ENCODE peak calls at places on chromosomes 7 and 10, in eight cellular contexts. One of them, this sample, is unnamed.

GRCh38 chr7:44565097-44565794 is 8.5 kb downstream of the DDX56 start:
- DNase-seq in smooth muscle cell of the brain vasculature: no peak
- DNase-seq in activated CD4-positive, alpha-beta T cell treated with anti-CD3 and anti-CD28 coated beads, Interleukin-2, amount 10 ng/mL, durations not matched to agents 7 days and 5 days: peak
- DNase-seq in amygdala: peak
- DNase-seq in adipocyte: peak
- DNase-seq in PC-3: peak
- DNase-seq in stimulated activated CD8-positive, alpha-beta memory T cell treated with anti-CD3 and anti-CD28 coated beads, Interleukin-12 subunit alpha, Interleukin-12 subunit beta, amount 100 ng/mL, for 4 hours: peak
- DNase-seq in IMR-90: peak
- DNase-seq in this sample: peak

GRCh38 chr10:131980757-131981428 is 830 bp downstream of the BNIP3 start:
- DNase-seq in amygdala: no peak
- DNase-seq in activated CD4-positive, alpha-beta T cell treated with anti-CD3 and anti-CD28 coated beads, Interleukin-2, amount 10 ng/mL, durations not matched to agents 7 days and 5 days: no peak
- DNase-seq in adipocyte: peak
- DNase-seq in smooth muscle cell of the brain vasculature: no peak
- DNase-seq in PC-3: no peak
- DNase-seq in stimulated activated CD8-positive, alpha-beta memory T cell treated with anti-CD3 and anti-CD28 coated beads, Interleukin-12 subunit alpha, Interleukin-12 subunit beta, amount 100 ng/mL, for 4 hours: no peak
- DNase-seq in IMR-90: no peak
- DNase-seq in this sample: no peak

GRCh38 chr10:80136134-80136571 is 3.6 kb downstream of the PLAC9 start:
- DNase-seq in amygdala: no peak
- DNase-seq in smooth muscle cell of the brain vasculature: peak
- DNase-seq in IMR-90: peak
- DNase-seq in adipocyte: peak
- DNase-seq in PC-3: peak
- DNase-seq in stimulated activated CD8-positive, alpha-beta memory T cell treated with anti-CD3 and anti-CD28 coated beads, Interleukin-12 subunit alpha, Interleukin-12 subunit beta, amount 100 ng/mL, for 4 hours: no peak
- DNase-seq in activated CD4-positive, alpha-beta T cell treated with anti-CD3 and anti-CD28 coated beads, Interleukin-2, amount 10 ng/mL, durations not matched to agents 7 days and 5 days: no peak
- DNase-seq in this sample: peak

GRCh38 chr10:7544203-7544602 is 122.6 kb downstream of the ITIH5 start:
- DNase-seq in PC-3: no peak
- DNase-seq in smooth muscle cell of the brain vasculature: no peak
- DNase-seq in activated CD4-positive, alpha-beta T cell treated with anti-CD3 and anti-CD28 coated beads, Interleukin-2, amount 10 ng/mL, durations not matched to agents 7 days and 5 days: no peak
- DNase-seq in stimulated activated CD8-positive, alpha-beta memory T cell treated with anti-CD3 and anti-CD28 coated beads, Interleukin-12 subunit alpha, Interleukin-12 subunit beta, amount 100 ng/mL, for 4 hours: no peak
- DNase-seq in amygdala: no peak
- DNase-seq in IMR-90: no peak
- DNase-seq in adipocyte: no peak
- DNase-seq in this sample: no peak

GRCh38 chr10:70890917-70891431 is 2.6 kb upstream of the PCBD1 start:
- DNase-seq in PC-3: no peak
- DNase-seq in amygdala: peak
- DNase-seq in smooth muscle cell of the brain vasculature: no peak
- DNase-seq in adipocyte: peak
- DNase-seq in stimulated activated CD8-positive, alpha-beta memory T cell treated with anti-CD3 and anti-CD28 coated beads, Interleukin-12 subunit alpha, Interleukin-12 subunit beta, amount 100 ng/mL, for 4 hours: no peak
- DNase-seq in activated CD4-positive, alpha-beta T cell treated with anti-CD3 and anti-CD28 coated beads, Interleukin-2, amount 10 ng/mL, durations not matched to agents 7 days and 5 days: no peak
- DNase-seq in IMR-90: no peak
- DNase-seq in this sample: no peak

GRCh38 chr7:88278881-88279280 is 27.8 kb downstream of the STEAP4 start:
- DNase-seq in smooth muscle cell of the brain vasculature: no peak
- DNase-seq in PC-3: no peak
- DNase-seq in adipocyte: peak
- DNase-seq in stimulated activated CD8-positive, alpha-beta memory T cell treated with anti-CD3 and anti-CD28 coated beads, Interleukin-12 subunit alpha, Interleukin-12 subunit beta, amount 100 ng/mL, for 4 hours: no peak
- DNase-seq in IMR-90: no peak
- DNase-seq in amygdala: no peak
- DNase-seq in activated CD4-positive, alpha-beta T cell treated with anti-CD3 and anti-CD28 coated beads, Interleukin-2, amount 10 ng/mL, durations not matched to agents 7 days and 5 days: no peak
- DNase-seq in this sample: peak

GRCh38 chr10:17836917-17837316 is 27.8 kb downstream of the MRC1 start:
- DNase-seq in activated CD4-positive, alpha-beta T cell treated with anti-CD3 and anti-CD28 coated beads, Interleukin-2, amount 10 ng/mL, durations not matched to agents 7 days and 5 days: no peak
- DNase-seq in smooth muscle cell of the brain vasculature: peak
- DNase-seq in PC-3: peak
- DNase-seq in adipocyte: peak
- DNase-seq in stimulated activated CD8-positive, alpha-beta memory T cell treated with anti-CD3 and anti-CD28 coated beads, Interleukin-12 subunit alpha, Interleukin-12 subunit beta, amount 100 ng/mL, for 4 hours: no peak
- DNase-seq in IMR-90: peak
- DNase-seq in amygdala: no peak
- DNase-seq in this sample: peak

GRCh38 chr7:20474244-20474643 is 141.2 kb upstream of the ABCB5 start:
- DNase-seq in stimulated activated CD8-positive, alpha-beta memory T cell treated with anti-CD3 and anti-CD28 coated beads, Interleukin-12 subunit alpha, Interleukin-12 subunit beta, amount 100 ng/mL, for 4 hours: no peak
- DNase-seq in amygdala: no peak
- DNase-seq in smooth muscle cell of the brain vasculature: no peak
- DNase-seq in adipocyte: no peak
- DNase-seq in activated CD4-positive, alpha-beta T cell treated with anti-CD3 and anti-CD28 coated beads, Interleukin-2, amount 10 ng/mL, durations not matched to agents 7 days and 5 days: no peak
- DNase-seq in PC-3: no peak
- DNase-seq in IMR-90: no peak
- DNase-seq in this sample: peak

GRCh38 chr10:79137826-79138225 is 69.1 kb downstream of the ZMIZ1 start:
- DNase-seq in stimulated activated CD8-positive, alpha-beta memory T cell treated with anti-CD3 and anti-CD28 coated beads, Interleukin-12 subunit alpha, Interleukin-12 subunit beta, amount 100 ng/mL, for 4 hours: no peak
- DNase-seq in PC-3: no peak
- DNase-seq in IMR-90: peak
- DNase-seq in amygdala: no peak
- DNase-seq in smooth muscle cell of the brain vasculature: no peak
- DNase-seq in adipocyte: no peak
- DNase-seq in activated CD4-positive, alpha-beta T cell treated with anti-CD3 and anti-CD28 coated beads, Interleukin-2, amount 10 ng/mL, durations not matched to agents 7 days and 5 days: peak
- DNase-seq in this sample: peak

GRCh38 chr10:89206402-89207180 is 526 bp downstream of the CH25H start:
- DNase-seq in adipocyte: peak
- DNase-seq in IMR-90: peak
- DNase-seq in stimulated activated CD8-positive, alpha-beta memory T cell treated with anti-CD3 and anti-CD28 coated beads, Interleukin-12 subunit alpha, Interleukin-12 subunit beta, amount 100 ng/mL, for 4 hours: no peak
- DNase-seq in smooth muscle cell of the brain vasculature: no peak
- DNase-seq in activated CD4-positive, alpha-beta T cell treated with anti-CD3 and anti-CD28 coated beads, Interleukin-2, amount 10 ng/mL, durations not matched to agents 7 days and 5 days: peak
- DNase-seq in PC-3: no peak
- DNase-seq in amygdala: no peak
- DNase-seq in this sample: no peak

GRCh38 chr10:132526676-132527075 is 10.9 kb upstream of the INPP5A start:
- DNase-seq in stimulated activated CD8-positive, alpha-beta memory T cell treated with anti-CD3 and anti-CD28 coated beads, Interleukin-12 subunit alpha, Interleukin-12 subunit beta, amount 100 ng/mL, for 4 hours: no peak
- DNase-seq in amygdala: no peak
- DNase-seq in activated CD4-positive, alpha-beta T cell treated with anti-CD3 and anti-CD28 coated beads, Interleukin-2, amount 10 ng/mL, durations not matched to agents 7 days and 5 days: no peak
- DNase-seq in adipocyte: peak
- DNase-seq in smooth muscle cell of the brain vasculature: no peak
- DNase-seq in PC-3: no peak
- DNase-seq in IMR-90: peak
- DNase-seq in this sample: no peak

GRCh38 chr10:71754562-71754961 is 18.8 kb downstream of the VSIR start:
- DNase-seq in adipocyte: no peak
- DNase-seq in amygdala: no peak
- DNase-seq in stimulated activated CD8-positive, alpha-beta memory T cell treated with anti-CD3 and anti-CD28 coated beads, Interleukin-12 subunit alpha, Interleukin-12 subunit beta, amount 100 ng/mL, for 4 hours: no peak
- DNase-seq in activated CD4-positive, alpha-beta T cell treated with anti-CD3 and anti-CD28 coated beads, Interleukin-2, amount 10 ng/mL, durations not matched to agents 7 days and 5 days: no peak
- DNase-seq in PC-3: no peak
- DNase-seq in smooth muscle cell of the brain vasculature: no peak
- DNase-seq in IMR-90: no peak
- DNase-seq in this sample: no peak

GRCh38 chr7:83751217-83751616 is 102.3 kb upstream of the SEMA3E start:
- DNase-seq in IMR-90: no peak
- DNase-seq in amygdala: no peak
- DNase-seq in activated CD4-positive, alpha-beta T cell treated with anti-CD3 and anti-CD28 coated beads, Interleukin-2, amount 10 ng/mL, durations not matched to agents 7 days and 5 days: no peak
- DNase-seq in adipocyte: peak
- DNase-seq in PC-3: peak
- DNase-seq in stimulated activated CD8-positive, alpha-beta memory T cell treated with anti-CD3 and anti-CD28 coated beads, Interleukin-12 subunit alpha, Interleukin-12 subunit beta, amount 100 ng/mL, for 4 hours: no peak
- DNase-seq in smooth muscle cell of the brain vasculature: peak
- DNase-seq in this sample: no peak

GRCh38 chr7:92002720-92003119 is 62.1 kb downstream of the AKAP9 start:
- DNase-seq in adipocyte: no peak
- DNase-seq in activated CD4-positive, alpha-beta T cell treated with anti-CD3 and anti-CD28 coated beads, Interleukin-2, amount 10 ng/mL, durations not matched to agents 7 days and 5 days: no peak
- DNase-seq in stimulated activated CD8-positive, alpha-beta memory T cell treated with anti-CD3 and anti-CD28 coated beads, Interleukin-12 subunit alpha, Interleukin-12 subunit beta, amount 100 ng/mL, for 4 hours: no peak
- DNase-seq in smooth muscle cell of the brain vasculature: no peak
- DNase-seq in amygdala: no peak
- DNase-seq in IMR-90: no peak
- DNase-seq in PC-3: no peak
- DNase-seq in this sample: no peak

GRCh38 chr7:12403287-12404181 is at the start of gene VWDE:
- DNase-seq in amygdala: no peak
- DNase-seq in IMR-90: no peak
- DNase-seq in stimulated activated CD8-positive, alpha-beta memory T cell treated with anti-CD3 and anti-CD28 coated beads, Interleukin-12 subunit alpha, Interleukin-12 subunit beta, amount 100 ng/mL, for 4 hours: peak
- DNase-seq in adipocyte: peak
- DNase-seq in activated CD4-positive, alpha-beta T cell treated with anti-CD3 and anti-CD28 coated beads, Interleukin-2, amount 10 ng/mL, durations not matched to agents 7 days and 5 days: peak
- DNase-seq in smooth muscle cell of the brain vasculature: no peak
- DNase-seq in PC-3: peak
- DNase-seq in this sample: peak

GRCh38 chr10:99682752-99683151 is 23.4 kb downstream of the ENTPD7 start:
- DNase-seq in activated CD4-positive, alpha-beta T cell treated with anti-CD3 and anti-CD28 coated beads, Interleukin-2, amount 10 ng/mL, durations not matched to agents 7 days and 5 days: no peak
- DNase-seq in IMR-90: no peak
- DNase-seq in adipocyte: no peak
- DNase-seq in amygdala: no peak
- DNase-seq in stimulated activated CD8-positive, alpha-beta memory T cell treated with anti-CD3 and anti-CD28 coated beads, Interleukin-12 subunit alpha, Interleukin-12 subunit beta, amount 100 ng/mL, for 4 hours: no peak
- DNase-seq in PC-3: peak
- DNase-seq in smooth muscle cell of the brain vasculature: no peak
- DNase-seq in this sample: peak

GRCh38 chr7:98993024-98993897 is 114.9 kb downstream of the TRRAP start:
- DNase-seq in smooth muscle cell of the brain vasculature: no peak
- DNase-seq in amygdala: no peak
- DNase-seq in IMR-90: no peak
- DNase-seq in stimulated activated CD8-positive, alpha-beta memory T cell treated with anti-CD3 and anti-CD28 coated beads, Interleukin-12 subunit alpha, Interleukin-12 subunit beta, amount 100 ng/mL, for 4 hours: no peak
- DNase-seq in PC-3: no peak
- DNase-seq in activated CD4-positive, alpha-beta T cell treated with anti-CD3 and anti-CD28 coated beads, Interleukin-2, amount 10 ng/mL, durations not matched to agents 7 days and 5 days: no peak
- DNase-seq in adipocyte: no peak
- DNase-seq in this sample: no peak

GRCh38 chr7:13778967-13779366 is 210.5 kb downstream of the ETV1 start:
- DNase-seq in amygdala: no peak
- DNase-seq in stimulated activated CD8-positive, alpha-beta memory T cell treated with anti-CD3 and anti-CD28 coated beads, Interleukin-12 subunit alpha, Interleukin-12 subunit beta, amount 100 ng/mL, for 4 hours: no peak
- DNase-seq in adipocyte: peak
- DNase-seq in activated CD4-positive, alpha-beta T cell treated with anti-CD3 and anti-CD28 coated beads, Interleukin-2, amount 10 ng/mL, durations not matched to agents 7 days and 5 days: no peak
- DNase-seq in PC-3: peak
- DNase-seq in IMR-90: peak
- DNase-seq in smooth muscle cell of the brain vasculature: no peak
- DNase-seq in this sample: peak

GRCh38 chr10:66782144-66782543 is 143.7 kb upstream of the LRRTM3 start:
- DNase-seq in amygdala: no peak
- DNase-seq in PC-3: no peak
- DNase-seq in adipocyte: no peak
- DNase-seq in activated CD4-positive, alpha-beta T cell treated with anti-CD3 and anti-CD28 coated beads, Interleukin-2, amount 10 ng/mL, durations not matched to agents 7 days and 5 days: no peak
- DNase-seq in stimulated activated CD8-positive, alpha-beta memory T cell treated with anti-CD3 and anti-CD28 coated beads, Interleukin-12 subunit alpha, Interleukin-12 subunit beta, amount 100 ng/mL, for 4 hours: no peak
- DNase-seq in smooth muscle cell of the brain vasculature: no peak
- DNase-seq in IMR-90: no peak
- DNase-seq in this sample: no peak

GRCh38 chr10:75342397-75342796 is 59.2 kb downstream of the ZNF503 start:
- DNase-seq in smooth muscle cell of the brain vasculature: no peak
- DNase-seq in adipocyte: no peak
- DNase-seq in activated CD4-positive, alpha-beta T cell treated with anti-CD3 and anti-CD28 coated beads, Interleukin-2, amount 10 ng/mL, durations not matched to agents 7 days and 5 days: no peak
- DNase-seq in PC-3: no peak
- DNase-seq in IMR-90: no peak
- DNase-seq in stimulated activated CD8-positive, alpha-beta memory T cell treated with anti-CD3 and anti-CD28 coated beads, Interleukin-12 subunit alpha, Interleukin-12 subunit beta, amount 100 ng/mL, for 4 hours: no peak
- DNase-seq in amygdala: no peak
- DNase-seq in this sample: no peak

GRCh38 chr10:128993911-128994538 is 473.0 kb upstream of the MGMT start:
- DNase-seq in amygdala: no peak
- DNase-seq in stimulated activated CD8-positive, alpha-beta memory T cell treated with anti-CD3 and anti-CD28 coated beads, Interleukin-12 subunit alpha, Interleukin-12 subunit beta, amount 100 ng/mL, for 4 hours: no peak
- DNase-seq in PC-3: no peak
- DNase-seq in activated CD4-positive, alpha-beta T cell treated with anti-CD3 and anti-CD28 coated beads, Interleukin-2, amount 10 ng/mL, durations not matched to agents 7 days and 5 days: no peak
- DNase-seq in adipocyte: no peak
- DNase-seq in smooth muscle cell of the brain vasculature: no peak
- DNase-seq in IMR-90: no peak
- DNase-seq in this sample: no peak

GRCh38 chr7:47688311-47689100 is 106.6 kb upstream of the TNS3 start:
- DNase-seq in amygdala: no peak
- DNase-seq in PC-3: no peak
- DNase-seq in smooth muscle cell of the brain vasculature: no peak
- DNase-seq in IMR-90: no peak
- DNase-seq in activated CD4-positive, alpha-beta T cell treated with anti-CD3 and anti-CD28 coated beads, Interleukin-2, amount 10 ng/mL, durations not matched to agents 7 days and 5 days: no peak
- DNase-seq in stimulated activated CD8-positive, alpha-beta memory T cell treated with anti-CD3 and anti-CD28 coated beads, Interleukin-12 subunit alpha, Interleukin-12 subunit beta, amount 100 ng/mL, for 4 hours: no peak
- DNase-seq in adipocyte: no peak
- DNase-seq in this sample: no peak

GRCh38 chr7:72751978-72752377 is 76.0 kb downstream of the TYW1B start:
- DNase-seq in PC-3: no peak
- DNase-seq in amygdala: no peak
- DNase-seq in IMR-90: no peak
- DNase-seq in stimulated activated CD8-positive, alpha-beta memory T cell treated with anti-CD3 and anti-CD28 coated beads, Interleukin-12 subunit alpha, Interleukin-12 subunit beta, amount 100 ng/mL, for 4 hours: no peak
- DNase-seq in activated CD4-positive, alpha-beta T cell treated with anti-CD3 and anti-CD28 coated beads, Interleukin-2, amount 10 ng/mL, durations not matched to agents 7 days and 5 days: no peak
- DNase-seq in smooth muscle cell of the brain vasculature: no peak
- DNase-seq in adipocyte: no peak
- DNase-seq in this sample: no peak

GRCh38 chr10:4291995-4292394 is 507.0 kb upstream of the KLF6 start:
- DNase-seq in adipocyte: no peak
- DNase-seq in smooth muscle cell of the brain vasculature: no peak
- DNase-seq in IMR-90: no peak
- DNase-seq in PC-3: no peak
- DNase-seq in activated CD4-positive, alpha-beta T cell treated with anti-CD3 and anti-CD28 coated beads, Interleukin-2, amount 10 ng/mL, durations not matched to agents 7 days and 5 days: no peak
- DNase-seq in stimulated activated CD8-positive, alpha-beta memory T cell treated with anti-CD3 and anti-CD28 coated beads, Interleukin-12 subunit alpha, Interleukin-12 subunit beta, amount 100 ng/mL, for 4 hours: no peak
- DNase-seq in amygdala: no peak
- DNase-seq in this sample: no peak

GRCh38 chr10:93916257-93917063 is 22.7 kb downstream of the SLC35G1 start:
- DNase-seq in activated CD4-positive, alpha-beta T cell treated with anti-CD3 and anti-CD28 coated beads, Interleukin-2, amount 10 ng/mL, durations not matched to agents 7 days and 5 days: no peak
- DNase-seq in stimulated activated CD8-positive, alpha-beta memory T cell treated with anti-CD3 and anti-CD28 coated beads, Interleukin-12 subunit alpha, Interleukin-12 subunit beta, amount 100 ng/mL, for 4 hours: no peak
- DNase-seq in adipocyte: peak
- DNase-seq in IMR-90: peak
- DNase-seq in smooth muscle cell of the brain vasculature: no peak
- DNase-seq in PC-3: peak
- DNase-seq in amygdala: no peak
- DNase-seq in this sample: peak

GRCh38 chr10:87622290-87623004 is 37.2 kb upstream of the PAPSS2 start:
- DNase-seq in PC-3: peak
- DNase-seq in adipocyte: no peak
- DNase-seq in activated CD4-positive, alpha-beta T cell treated with anti-CD3 and anti-CD28 coated beads, Interleukin-2, amount 10 ng/mL, durations not matched to agents 7 days and 5 days: no peak
- DNase-seq in smooth muscle cell of the brain vasculature: no peak
- DNase-seq in IMR-90: no peak
- DNase-seq in amygdala: no peak
- DNase-seq in stimulated activated CD8-positive, alpha-beta memory T cell treated with anti-CD3 and anti-CD28 coated beads, Interleukin-12 subunit alpha, Interleukin-12 subunit beta, amount 100 ng/mL, for 4 hours: no peak
- DNase-seq in this sample: no peak

GRCh38 chr7:42940985-42941847 is 9.0 kb downstream of the MRPL32 start:
- DNase-seq in activated CD4-positive, alpha-beta T cell treated with anti-CD3 and anti-CD28 coated beads, Interleukin-2, amount 10 ng/mL, durations not matched to agents 7 days and 5 days: peak
- DNase-seq in stimulated activated CD8-positive, alpha-beta memory T cell treated with anti-CD3 and anti-CD28 coated beads, Interleukin-12 subunit alpha, Interleukin-12 subunit beta, amount 100 ng/mL, for 4 hours: peak
- DNase-seq in IMR-90: peak
- DNase-seq in PC-3: peak
- DNase-seq in adipocyte: peak
- DNase-seq in amygdala: peak
- DNase-seq in smooth muscle cell of the brain vasculature: peak
- DNase-seq in this sample: peak

GRCh38 chr10:17265468-17265867 is 37.4 kb downstream of the VIM start:
- DNase-seq in adipocyte: no peak
- DNase-seq in amygdala: no peak
- DNase-seq in IMR-90: peak
- DNase-seq in stimulated activated CD8-positive, alpha-beta memory T cell treated with anti-CD3 and anti-CD28 coated beads, Interleukin-12 subunit alpha, Interleukin-12 subunit beta, amount 100 ng/mL, for 4 hours: no peak
- DNase-seq in PC-3: no peak
- DNase-seq in smooth muscle cell of the brain vasculature: no peak
- DNase-seq in activated CD4-positive, alpha-beta T cell treated with anti-CD3 and anti-CD28 coated beads, Interleukin-2, amount 10 ng/mL, durations not matched to agents 7 days and 5 days: no peak
- DNase-seq in this sample: no peak

GRCh38 chr7:337567-337951 is 47.6 kb downstream of the FOXL3 start:
- DNase-seq in amygdala: no peak
- DNase-seq in PC-3: no peak
- DNase-seq in stimulated activated CD8-positive, alpha-beta memory T cell treated with anti-CD3 and anti-CD28 coated beads, Interleukin-12 subunit alpha, Interleukin-12 subunit beta, amount 100 ng/mL, for 4 hours: no peak
- DNase-seq in activated CD4-positive, alpha-beta T cell treated with anti-CD3 and anti-CD28 coated beads, Interleukin-2, amount 10 ng/mL, durations not matched to agents 7 days and 5 days: no peak
- DNase-seq in adipocyte: no peak
- DNase-seq in smooth muscle cell of the brain vasculature: no peak
- DNase-seq in IMR-90: no peak
- DNase-seq in this sample: no peak

GRCh38 chr7:128827248-128827958 is 2.8 kb upstream of the FLNC start:
- DNase-seq in stimulated activated CD8-positive, alpha-beta memory T cell treated with anti-CD3 and anti-CD28 coated beads, Interleukin-12 subunit alpha, Interleukin-12 subunit beta, amount 100 ng/mL, for 4 hours: no peak
- DNase-seq in amygdala: no peak
- DNase-seq in smooth muscle cell of the brain vasculature: no peak
- DNase-seq in PC-3: peak
- DNase-seq in IMR-90: peak
- DNase-seq in adipocyte: peak
- DNase-seq in activated CD4-positive, alpha-beta T cell treated with anti-CD3 and anti-CD28 coated beads, Interleukin-2, amount 10 ng/mL, durations not matched to agents 7 days and 5 days: no peak
- DNase-seq in this sample: peak

GRCh38 chr10:56240471-56240870 is 120.6 kb downstream of the ZWINT start:
- DNase-seq in adipocyte: no peak
- DNase-seq in amygdala: no peak
- DNase-seq in smooth muscle cell of the brain vasculature: no peak
- DNase-seq in IMR-90: no peak
- DNase-seq in PC-3: no peak
- DNase-seq in activated CD4-positive, alpha-beta T cell treated with anti-CD3 and anti-CD28 coated beads, Interleukin-2, amount 10 ng/mL, durations not matched to agents 7 days and 5 days: no peak
- DNase-seq in stimulated activated CD8-positive, alpha-beta memory T cell treated with anti-CD3 and anti-CD28 coated beads, Interleukin-12 subunit alpha, Interleukin-12 subunit beta, amount 100 ng/mL, for 4 hours: no peak
- DNase-seq in this sample: peak

GRCh38 chr7:6530626-6531491 is 20.4 kb downstream of the GRID2IP start:
- DNase-seq in PC-3: no peak
- DNase-seq in IMR-90: no peak
- DNase-seq in smooth muscle cell of the brain vasculature: no peak
- DNase-seq in amygdala: no peak
- DNase-seq in adipocyte: peak
- DNase-seq in activated CD4-positive, alpha-beta T cell treated with anti-CD3 and anti-CD28 coated beads, Interleukin-2, amount 10 ng/mL, durations not matched to agents 7 days and 5 days: peak
- DNase-seq in stimulated activated CD8-positive, alpha-beta memory T cell treated with anti-CD3 and anti-CD28 coated beads, Interleukin-12 subunit alpha, Interleukin-12 subunit beta, amount 100 ng/mL, for 4 hours: peak
- DNase-seq in this sample: no peak

GRCh38 chr10:60388709-60389241 is 900 bp downstream of the ANK3 start:
- DNase-seq in stimulated activated CD8-positive, alpha-beta memory T cell treated with anti-CD3 and anti-CD28 coated beads, Interleukin-12 subunit alpha, Interleukin-12 subunit beta, amount 100 ng/mL, for 4 hours: no peak
- DNase-seq in PC-3: peak
- DNase-seq in IMR-90: no peak
- DNase-seq in smooth muscle cell of the brain vasculature: no peak
- DNase-seq in adipocyte: no peak
- DNase-seq in amygdala: no peak
- DNase-seq in activated CD4-positive, alpha-beta T cell treated with anti-CD3 and anti-CD28 coated beads, Interleukin-2, amount 10 ng/mL, durations not matched to agents 7 days and 5 days: no peak
- DNase-seq in this sample: no peak

GRCh38 chr7:142939226-142939910 is at the start of gene LLCFC1:
- DNase-seq in smooth muscle cell of the brain vasculature: no peak
- DNase-seq in activated CD4-positive, alpha-beta T cell treated with anti-CD3 and anti-CD28 coated beads, Interleukin-2, amount 10 ng/mL, durations not matched to agents 7 days and 5 days: no peak
- DNase-seq in stimulated activated CD8-positive, alpha-beta memory T cell treated with anti-CD3 and anti-CD28 coated beads, Interleukin-12 subunit alpha, Interleukin-12 subunit beta, amount 100 ng/mL, for 4 hours: no peak
- DNase-seq in IMR-90: no peak
- DNase-seq in PC-3: peak
- DNase-seq in amygdala: no peak
- DNase-seq in adipocyte: no peak
- DNase-seq in this sample: no peak

This sample was measured in HT1080.